ENCODE peak calls at places on chromosomes 11 and 22, in ten cellular contexts. X, T, W, C, Y, Z, N, H, S and G are unnamed samples.

GRCh38 chr11:3163241-3163981 is 1.7 kb downstream of the OSBPL5 start:
- DNase-seq in X (no peak), T (peak; percentile 16), W (no peak), C (no peak), Y (no peak), Z (no peak), N (no peak), H (no peak), S (no peak), G (no peak)

GRCh38 chr22:45450101-45450785 is 36.8 kb downstream of the RIBC2 start:
- DNase-seq in X (no peak), T (no peak), W (no peak), C (no peak), Y (peak; percentile 31), Z (no peak), N (no peak), H (no peak), S (no peak), G (no peak)

GRCh38 chr11:9446230-9446629 is 14.6 kb upstream of the ZNF143 start:
- DNase-seq in X (no peak), T (no peak), W (no peak), C (no peak), Y (no peak), Z (no peak), N (no peak), H (no peak), S (no peak), G (no peak)

GRCh38 chr11:126149759-126150236 is 61.7 kb downstream of the RPUSD4 start:
- DNase-seq in X (no peak), T (no peak), W (no peak), C (no peak), Y (no peak), Z (no peak), N (no peak), H (no peak), S (no peak), G (no peak)

GRCh38 chr22:45844949-45845613 is 131.9 kb downstream of the WNT7B start:
- DNase-seq in X (peak; percentile 33), T (no peak), W (no peak), C (no peak), Y (no peak), Z (no peak), N (no peak), H (peak; percentile 44), S (no peak), G (no peak)

GRCh38 chr11:2687223-2687530 is 12.6 kb downstream of the KCNQ1OT1 start:
- DNase-seq in X (no peak), T (no peak), W (no peak), C (no peak), Y (no peak), Z (peak; percentile 9), N (no peak), H (no peak), S (no peak), G (no peak)

GRCh38 chr11:119339581-119340334 is 925 bp downstream of the C1QTNF5 start:
- DNase-seq in X (peak; percentile 29), T (peak; percentile 81), W (no peak), C (no peak), Y (peak; percentile 62), Z (peak; percentile 71), N (no peak), H (no peak), S (no peak), G (no peak)

GRCh38 chr22:38272373-38273134 is at the start of gene TMEM184B:
- DNase-seq in X (peak; percentile 72), T (peak; percentile 83), W (peak; percentile 83), C (no peak), Y (peak; percentile 64), Z (peak; percentile 81), N (no peak), H (no peak), S (peak; percentile 54), G (peak; percentile 35)

GRCh38 chr11:93389737-93390136 is 59.2 kb downstream of the DEUP1 start:
- DNase-seq in X (peak; percentile 9), T (no peak), W (no peak), C (no peak), Y (no peak), Z (no peak), N (no peak), H (no peak), S (no peak), G (no peak)

GRCh38 chr22:32920734-32921133 is 119.2 kb downstream of the TIMP3 start:
- DNase-seq in X (no peak), T (no peak), W (no peak), C (no peak), Y (no peak), Z (no peak), N (no peak), H (no peak), S (no peak), G (no peak)

GRCh38 chr22:32932176-32932575 is 126.0 kb downstream of the SYN3 start:
- DNase-seq in X (peak; percentile 67), T (no peak), W (no peak), C (no peak), Y (peak; percentile 54), Z (no peak), N (no peak), H (peak; percentile 10), S (no peak), G (peak; percentile 28)

DNA sequence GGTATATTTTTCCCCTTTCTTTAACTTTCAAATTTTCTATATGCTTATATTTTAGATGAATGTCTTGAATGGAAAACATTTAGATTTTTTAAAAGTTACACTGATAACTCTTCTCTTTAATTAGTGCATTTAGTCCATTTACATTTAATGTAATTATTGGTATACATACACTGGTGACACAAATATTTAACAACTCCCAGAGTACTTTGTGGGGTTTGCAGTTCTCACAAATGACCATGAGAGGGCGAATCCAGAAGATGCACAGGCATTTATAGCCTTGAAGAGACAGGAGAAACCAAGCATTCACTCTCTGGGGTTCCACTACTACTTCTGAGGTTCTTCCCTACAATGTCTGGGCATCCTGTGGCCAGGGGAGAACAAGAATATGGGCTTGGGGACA is 125.1 kb downstream of the TIMP3 start:
- DNase-seq in X (peak; percentile 66), T (no peak), W (peak; percentile 37), C (no peak), Y (peak; percentile 35), Z (no peak), N (no peak), H (no peak), S (no peak), G (peak; percentile 41)
- TF ChIP-seq CTCF in X (peak; percentile 76), T (peak; percentile 79), W (peak; percentile 40), C (peak; percentile 72), Y (peak; percentile 78), Z (no peak), N (peak; percentile 64), H (peak; percentile 57), S (peak; percentile 43), G (peak; percentile 79)

GRCh38 chr11:116738975-116739374 is 33.8 kb downstream of the BUD13 start:
- DNase-seq in X (no peak), T (no peak), W (no peak), C (no peak), Y (no peak), Z (no peak), N (no peak), H (no peak), S (no peak), G (no peak)

GRCh38 chr11:116732740-116733385 is 39.9 kb downstream of the BUD13 start:
- DNase-seq in X (peak; percentile 72), T (peak; percentile 44), W (peak; percentile 84), C (no peak), Y (peak; percentile 62), Z (peak; percentile 70), N (peak; percentile 29), H (peak; percentile 30), S (peak; percentile 65), G (peak; percentile 44)

GRCh38 chr11:116733386-116733755 is 39.4 kb downstream of the BUD13 start:
- DNase-seq in X (no peak), T (no peak), W (no peak), C (no peak), Y (no peak), Z (no peak), N (no peak), H (no peak), S (no peak), G (no peak)

GRCh38 chr11:116733959-116734517 is 38.7 kb downstream of the BUD13 start:
- DNase-seq in X (no peak), T (no peak), W (peak; percentile 43), C (no peak), Y (no peak), Z (no peak), N (no peak), H (no peak), S (no peak), G (no peak)

DNA sequence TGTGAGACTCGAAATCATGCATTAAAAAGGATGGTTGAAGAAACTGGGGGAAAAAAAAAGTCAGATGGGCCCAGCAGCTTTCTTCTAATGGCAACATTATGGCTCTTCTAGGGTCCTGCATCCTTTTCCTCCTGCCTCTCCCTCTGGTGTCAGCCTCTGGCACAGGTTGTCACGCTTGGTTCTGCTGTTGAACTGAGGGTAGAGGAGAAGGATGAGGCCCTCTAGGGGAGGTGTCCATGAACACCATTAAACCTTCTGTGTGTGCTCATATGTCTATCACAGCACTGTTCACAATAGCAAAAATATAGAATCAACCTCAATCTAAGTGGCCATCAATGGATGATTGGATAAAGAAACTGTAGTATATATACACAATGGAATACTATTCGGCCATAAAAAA is 36.0 kb downstream of the BUD13 start:
- DNase-seq in X (no peak), T (no peak), W (peak; percentile 15), C (no peak), Y (no peak), Z (no peak), N (no peak), H (no peak), S (no peak), G (peak; percentile 4)
- TF ChIP-seq CTCF in X (peak; percentile 5), T (no peak), W (no peak), C (no peak), Y (no peak), Z (no peak), N (peak; percentile 15), H (no peak), S (no peak), G (peak; percentile 23)

GRCh38 chr11:17572791-17573460 is 25.9 kb downstream of the OTOG start:
- DNase-seq in X (no peak), T (no peak), W (no peak), C (no peak), Y (no peak), Z (no peak), N (no peak), H (no peak), S (no peak), G (no peak)
- TF ChIP-seq CTCF in X (no peak), T (no peak), W (no peak), C (no peak), Y (no peak), Z (no peak), N (no peak), H (no peak), S (no peak), G (no peak)

DNA sequence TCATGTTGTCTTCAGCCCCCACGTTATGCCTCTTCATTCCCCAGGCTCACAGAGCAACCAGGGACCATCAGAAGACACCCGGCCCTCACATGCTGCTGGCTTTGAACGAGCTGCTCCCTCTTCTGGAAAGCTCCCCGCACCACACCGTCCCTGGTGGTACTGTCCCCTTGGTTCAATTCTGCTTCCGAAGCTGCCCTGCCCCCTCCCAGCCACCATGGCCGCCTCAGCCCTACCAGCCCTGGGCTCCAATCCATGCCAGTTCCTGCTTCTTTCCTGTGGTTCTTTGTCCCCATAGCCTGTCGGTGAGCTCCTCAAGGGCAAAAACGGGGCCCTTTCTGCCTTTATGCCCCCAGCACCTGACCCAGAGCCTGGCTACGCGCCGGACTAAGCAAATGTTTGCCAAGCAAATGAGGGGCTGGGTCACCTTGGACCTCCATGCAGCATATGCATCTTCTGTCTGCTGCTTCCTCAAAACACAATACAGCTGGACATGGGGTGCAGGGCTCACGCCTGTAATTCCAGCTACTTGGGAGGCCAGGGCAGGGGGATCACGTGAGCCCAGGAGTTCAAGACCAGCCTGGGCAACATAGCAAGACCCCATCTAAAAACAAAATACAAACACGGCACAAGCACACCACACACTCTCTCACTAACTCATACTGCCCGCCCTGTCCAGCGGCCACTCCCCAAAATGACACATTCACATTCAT is 21.3 kb downstream of the TNKS1BP1 start:
- DNase-seq in X (peak; percentile 89), T (no peak), W (no peak), C (no peak), Y (no peak), Z (no peak), N (no peak), H (no peak), S (no peak), G (no peak)
- TF ChIP-seq CTCF in X (no peak), T (no peak), W (no peak), C (no peak), Y (no peak), Z (no peak), N (no peak), H (no peak), S (no peak), G (no peak)